ENCODE peak calls at places on chromosomes 11 and 22, in five cellular contexts. One of them, this sample, is unnamed.

GRCh38 chr22:25403752-25404471 is 160.6 kb upstream of the GRK3 start:
- DNase-seq in H9: no peak
- DNase-seq in heart right ventricle: no peak
- DNase-seq in HCT116: no peak
- DNase-seq in Peyer's patch: no peak
- DNase-seq in this sample: no peak

GRCh38 chr11:73233211-73233610 is 15.1 kb downstream of the P2RY2 start:
- DNase-seq in H9: peak; percentile 9
- DNase-seq in Peyer's patch: peak; percentile 13
- DNase-seq in heart right ventricle: no peak
- DNase-seq in HCT116: no peak
- DNase-seq in this sample: no peak

GRCh38 chr11:9056467-9056866 is 34.9 kb downstream of the SCUBE2 start:
- DNase-seq in HCT116: no peak
- DNase-seq in heart right ventricle: no peak
- DNase-seq in H9: no peak
- DNase-seq in Peyer's patch: no peak
- DNase-seq in this sample: no peak

GRCh38 chr11:2148253-2149000 is 9.2 kb upstream of the IGF2 start:
- DNase-seq in H9: no peak
- DNase-seq in HCT116: no peak
- DNase-seq in Peyer's patch: no peak
- DNase-seq in heart right ventricle: no peak
- DNase-seq in this sample: no peak

GRCh38 chr11:75103380-75104026 is 6.8 kb upstream of the OR2AT4 start:
- DNase-seq in heart right ventricle: no peak
- DNase-seq in HCT116: no peak
- DNase-seq in Peyer's patch: no peak
- DNase-seq in H9: no peak
- DNase-seq in this sample: no peak

GRCh38 chr22:35538801-35539321 is 1.8 kb upstream of the RASD2 start:
- DNase-seq in Peyer's patch: peak; percentile 59
- DNase-seq in HCT116: peak; percentile 33
- DNase-seq in H9: peak; percentile 71
- DNase-seq in heart right ventricle: no peak
- DNase-seq in this sample: no peak

GRCh38 chr22:28874061-28874460 is 9.3 kb upstream of the ZNRF3 start:
- DNase-seq in HCT116: no peak
- DNase-seq in Peyer's patch: no peak
- DNase-seq in heart right ventricle: no peak
- DNase-seq in H9: no peak
- DNase-seq in this sample: no peak

GRCh38 chr11:59669611-59670009 is 773 bp upstream of the PATL1 start:
- DNase-seq in Peyer's patch: peak; percentile 55
- DNase-seq in heart right ventricle: peak; percentile 34
- DNase-seq in H9: no peak
- DNase-seq in HCT116: no peak
- DNase-seq in this sample: no peak

GRCh38 chr11:46102843-46103242 is 18.4 kb downstream of the PHF21A start:
- DNase-seq in H9: no peak
- DNase-seq in heart right ventricle: no peak
- DNase-seq in Peyer's patch: no peak
- DNase-seq in HCT116: no peak
- DNase-seq in this sample: no peak

GRCh38 chr11:66851698-66852465 is 5.0 kb upstream of the LRFN4 start:
- DNase-seq in H9: peak; percentile 80
- DNase-seq in heart right ventricle: no peak
- DNase-seq in HCT116: no peak
- DNase-seq in Peyer's patch: no peak
- DNase-seq in this sample: no peak

GRCh38 chr11:12280199-12280837 is 97.1 kb upstream of the PARVA start:
- DNase-seq in Peyer's patch: no peak
- DNase-seq in heart right ventricle: no peak
- DNase-seq in HCT116: no peak
- DNase-seq in H9: peak; percentile 27
- DNase-seq in this sample: no peak

GRCh38 chr11:125036933-125037332 is 26.2 kb upstream of the SLC37A2 start:
- DNase-seq in heart right ventricle: no peak
- DNase-seq in H9: no peak
- DNase-seq in Peyer's patch: no peak
- DNase-seq in HCT116: no peak
- DNase-seq in this sample: no peak

GRCh38 chr11:76033699-76034098 is 172.6 kb downstream of the WNT11 start:
- DNase-seq in heart right ventricle: no peak
- DNase-seq in Peyer's patch: no peak
- DNase-seq in HCT116: no peak
- DNase-seq in H9: no peak
- DNase-seq in this sample: no peak

GRCh38 chr11:32176223-32176811 is 85.4 kb downstream of the RCN1 start:
- DNase-seq in H9: peak; percentile 87
- DNase-seq in HCT116: peak; percentile 90
- DNase-seq in Peyer's patch: peak; percentile 92
- DNase-seq in heart right ventricle: peak; percentile 27
- DNase-seq in this sample: peak; percentile 50

GRCh38 chr11:2807801-2808241 is 77.8 kb downstream of the CDKN1C start:
- DNase-seq in H9: peak; percentile 12
- DNase-seq in HCT116: no peak
- DNase-seq in Peyer's patch: peak; percentile 41
- DNase-seq in heart right ventricle: peak; percentile 17
- DNase-seq in this sample: no peak

GRCh38 chr11:112806256-112806655 is 155.0 kb upstream of the NCAM1 start:
- DNase-seq in HCT116: no peak
- DNase-seq in heart right ventricle: no peak
- DNase-seq in Peyer's patch: no peak
- DNase-seq in H9: no peak
- DNase-seq in this sample: no peak

GRCh38 chr22:37716708-37717107 is 19.9 kb downstream of the TRIOBP start:
- DNase-seq in Peyer's patch: no peak
- DNase-seq in HCT116: no peak
- DNase-seq in heart right ventricle: no peak
- DNase-seq in H9: no peak
- DNase-seq in this sample: peak; percentile 7

GRCh38 chr11:17352925-17353227 is 1.3 kb downstream of the NCR3LG1 start:
- DNase-seq in HCT116: no peak
- DNase-seq in heart right ventricle: peak; percentile 21
- DNase-seq in H9: peak; percentile 35
- DNase-seq in Peyer's patch: peak; percentile 75
- DNase-seq in this sample: no peak

GRCh38 chr11:7585816-7586215 is 72.0 kb downstream of the PPFIBP2 start:
- DNase-seq in HCT116: no peak
- DNase-seq in Peyer's patch: no peak
- DNase-seq in H9: no peak
- DNase-seq in heart right ventricle: no peak
- DNase-seq in this sample: no peak

GRCh38 chr22:49962751-49963646 is 2.4 kb downstream of the PIM3 start:
- DNase-seq in H9: peak; percentile 26
- DNase-seq in HCT116: no peak
- DNase-seq in heart right ventricle: peak; percentile 32
- DNase-seq in Peyer's patch: peak; percentile 60
- DNase-seq in this sample: no peak

GRCh38 chr22:24040946-24041345 is 29.8 kb downstream of the CABIN1 start:
- DNase-seq in Peyer's patch: no peak
- DNase-seq in heart right ventricle: no peak
- DNase-seq in HCT116: no peak
- DNase-seq in H9: no peak
- DNase-seq in this sample: no peak

GRCh38 chr11:73306977-73307322 is 1.1 kb upstream of the ARHGEF17 start:
- DNase-seq in H9: no peak
- DNase-seq in heart right ventricle: no peak
- DNase-seq in Peyer's patch: no peak
- DNase-seq in HCT116: no peak
- DNase-seq in this sample: no peak

GRCh38 chr22:39898997-39899396 is 1.9 kb upstream of the GRAP2 start:
- DNase-seq in HCT116: no peak
- DNase-seq in H9: no peak
- DNase-seq in heart right ventricle: no peak
- DNase-seq in Peyer's patch: peak; percentile 56
- DNase-seq in this sample: no peak

GRCh38 chr11:129313588-129314288 is 61.9 kb upstream of the BARX2 start:
- DNase-seq in Peyer's patch: no peak
- DNase-seq in HCT116: no peak
- DNase-seq in H9: no peak
- DNase-seq in heart right ventricle: no peak
- DNase-seq in this sample: no peak

GRCh38 chr11:8794126-8794525 is 111.5 kb downstream of the RPL27A start:
- DNase-seq in HCT116: no peak
- DNase-seq in Peyer's patch: no peak
- DNase-seq in heart right ventricle: no peak
- DNase-seq in H9: no peak
- DNase-seq in this sample: no peak

DNA sequence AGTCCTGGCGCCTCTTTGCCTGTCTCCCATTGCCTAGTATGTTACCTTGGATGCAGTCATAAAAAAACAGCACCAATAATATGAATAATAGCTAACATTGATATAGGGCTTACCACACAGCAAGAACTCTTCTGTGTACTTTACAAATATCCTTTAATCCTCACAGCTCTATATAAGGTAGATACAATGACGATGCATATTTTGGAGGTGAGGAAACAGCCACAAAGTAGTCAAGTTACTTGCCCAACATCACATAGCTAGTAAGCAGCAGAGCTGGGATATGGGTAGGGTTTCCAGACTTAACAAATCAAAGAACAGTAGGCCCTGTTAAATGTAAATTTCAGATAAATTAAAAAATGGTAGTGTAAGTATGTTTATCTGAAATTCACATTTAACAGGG is 128.8 kb downstream of the ST3GAL4 start:
- DNase-seq in HCT116: no peak
- DNase-seq in heart right ventricle: no peak
- DNase-seq in H9: no peak
- DNase-seq in Peyer's patch: no peak
- DNase-seq in this sample: no peak
- H3K4me1 ChIP-seq in HCT116: peaks cover 7% of the 10 kb centered on the region
- H3K4me1 ChIP-seq in heart right ventricle: peaks cover 4% of the 10 kb centered on the region
- H3K4me1 ChIP-seq in H9: no peaks in the 10 kb centered on the region
- H3K4me1 ChIP-seq in Peyer's patch: no peaks in the 10 kb centered on the region
- H3K4me1 ChIP-seq in this sample: peaks cover 4% of the 10 kb centered on the region

GRCh38 chr11:119415966-119416365 is 7.0 kb downstream of the THY1 start:
- DNase-seq in H9: no peak
- DNase-seq in heart right ventricle: no peak
- DNase-seq in HCT116: no peak
- DNase-seq in Peyer's patch: no peak
- DNase-seq in this sample: no peak

GRCh38 chr11:119415517-119415916 is 7.5 kb downstream of the THY1 start:
- DNase-seq in heart right ventricle: no peak
- DNase-seq in HCT116: no peak
- DNase-seq in H9: peak; percentile 28
- DNase-seq in Peyer's patch: no peak
- DNase-seq in this sample: no peak

GRCh38 chr11:119418759-119419158 is 4.2 kb downstream of the THY1 start:
- DNase-seq in Peyer's patch: no peak
- DNase-seq in HCT116: no peak
- DNase-seq in heart right ventricle: no peak
- DNase-seq in H9: no peak
- DNase-seq in this sample: no peak

GRCh38 chr11:119417726-119418540 is 5.0 kb downstream of the THY1 start:
- DNase-seq in HCT116: no peak
- DNase-seq in H9: peak; percentile 59
- DNase-seq in Peyer's patch: no peak
- DNase-seq in heart right ventricle: no peak
- DNase-seq in this sample: peak; percentile 49

DNA sequence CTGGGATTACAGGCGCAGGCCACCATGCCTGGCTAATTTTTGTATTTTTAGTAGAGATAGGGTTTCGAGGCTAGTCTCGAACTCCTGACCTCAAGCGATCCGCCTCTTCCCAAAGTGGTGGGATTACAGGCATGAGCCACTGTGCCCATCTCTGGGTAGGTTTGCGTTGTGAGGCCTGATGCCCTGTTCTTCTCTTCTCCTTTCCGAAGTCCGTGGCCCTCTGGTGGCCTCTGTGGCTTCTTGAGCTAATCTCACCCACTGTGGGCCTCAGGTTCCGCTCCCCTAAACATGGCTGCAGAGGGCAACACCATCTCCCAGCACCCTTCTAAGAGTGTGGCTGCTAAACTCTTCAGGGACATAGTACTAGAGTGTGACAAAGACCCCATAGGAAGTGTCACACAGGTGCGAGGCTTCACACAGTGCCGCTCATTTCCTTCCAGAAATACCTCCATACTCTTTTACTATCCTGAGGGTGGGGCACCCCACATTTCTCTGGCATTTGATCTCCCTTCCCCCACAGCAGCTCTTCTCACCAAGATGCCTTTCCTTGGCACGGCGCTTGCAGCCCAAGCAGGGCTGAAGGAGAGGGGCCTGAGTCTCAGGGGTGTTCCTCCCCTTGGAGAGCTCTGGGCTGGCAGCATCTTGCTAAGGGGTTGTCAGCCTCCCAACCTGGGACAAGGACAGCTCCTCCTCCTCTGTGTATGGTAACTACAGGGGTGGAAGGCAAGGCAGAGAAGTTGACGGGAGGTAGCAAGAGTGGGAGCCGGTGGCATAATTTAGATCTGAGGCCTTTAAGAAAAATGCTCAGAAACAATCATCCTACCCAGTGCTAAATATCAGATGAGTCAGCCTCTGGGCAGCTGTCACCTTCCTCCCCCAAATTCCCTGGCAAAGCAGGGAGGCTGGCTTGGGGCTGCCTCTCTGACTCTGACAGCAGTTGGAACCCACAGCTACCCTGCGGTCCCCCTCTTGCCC is 6.1 kb downstream of the THY1 start:
- DNase-seq in heart right ventricle: no peak
- DNase-seq in H9: peak; percentile 63
- DNase-seq in Peyer's patch: no peak
- DNase-seq in HCT116: no peak
- DNase-seq in this sample: peak; percentile 9
- TF ChIP-seq CTCF in heart right ventricle: no peak
- TF ChIP-seq CTCF in H9: peak; percentile 24
- TF ChIP-seq CTCF in Peyer's patch: no peak
- TF ChIP-seq CTCF in HCT116: no peak
- TF ChIP-seq CTCF in this sample: no peak

GRCh38 chr11:79097279-79097875 is 343.5 kb downstream of the TENM4 start:
- DNase-seq in H9: no peak
- DNase-seq in Peyer's patch: no peak
- DNase-seq in HCT116: no peak
- DNase-seq in heart right ventricle: peak; percentile 24
- DNase-seq in this sample: no peak
- H3K4me1 ChIP-seq in H9: no peaks in the 10 kb centered on the region
- H3K4me1 ChIP-seq in Peyer's patch: no peaks in the 10 kb centered on the region
- H3K4me1 ChIP-seq in HCT116: peaks cover 9% of the 10 kb centered on the region
- H3K4me1 ChIP-seq in heart right ventricle: no peaks in the 10 kb centered on the region
- H3K4me1 ChIP-seq in this sample: peaks cover 16% of the 10 kb centered on the region

GRCh38 chr11:126115820-126116319 is 53.2 kb upstream of the CDON start:
- DNase-seq in H9: no peak
- DNase-seq in HCT116: peak; percentile 7
- DNase-seq in Peyer's patch: peak; percentile 72
- DNase-seq in heart right ventricle: peak; percentile 64
- DNase-seq in this sample: no peak
- TF ChIP-seq CTCF in H9: peak; percentile 29
- TF ChIP-seq CTCF in HCT116: no peak
- TF ChIP-seq CTCF in Peyer's patch: no peak
- TF ChIP-seq CTCF in heart right ventricle: no peak
- TF ChIP-seq CTCF in this sample: peak; percentile 53

GRCh38 chr22:32158712-32159533 is at the start of gene C22orf42:
- DNase-seq in H9: peak; percentile 62
- DNase-seq in Peyer's patch: no peak
- DNase-seq in heart right ventricle: no peak
- DNase-seq in HCT116: no peak
- DNase-seq in this sample: no peak
- H3K4me1 ChIP-seq in H9: no peaks in the 10 kb centered on the region
- H3K4me1 ChIP-seq in Peyer's patch: no peaks in the 10 kb centered on the region
- H3K4me1 ChIP-seq in heart right ventricle: no peaks in the 10 kb centered on the region
- H3K4me1 ChIP-seq in HCT116: no peaks in the 10 kb centered on the region
- H3K4me1 ChIP-seq in this sample: no peaks in the 10 kb centered on the region

This sample was measured in keratinocyte.